ENCODE peak calls at places on chromosomes 16 and 17, in nine cellular contexts. One of them, this sample, is unnamed. For H3K27me3 and H3K36me3, the result is how much of the 10 kb centered on the place peaks cover.

GRCh38 chr17:38728290-38728831 is 1.8 kb upstream of the CISD3 start:
- DNase-seq in suprapubic skin: no peak
- DNase-seq in sigmoid colon: no peak
- DNase-seq in HepG2: no peak
- DNase-seq in transverse colon: peak
- DNase-seq in stomach: no peak
- DNase-seq in GM23338: no peak
- DNase-seq in breast epithelium: no peak
- DNase-seq in vagina: no peak
- DNase-seq in this sample: no peak

GRCh38 chr17:62085511-62086408 is 20.7 kb upstream of the MED13 start:
- DNase-seq in breast epithelium: no peak
- DNase-seq in suprapubic skin: no peak
- DNase-seq in stomach: no peak
- DNase-seq in GM23338: no peak
- DNase-seq in HepG2: peak
- DNase-seq in sigmoid colon: no peak
- DNase-seq in transverse colon: no peak
- DNase-seq in vagina: no peak
- DNase-seq in this sample: no peak

GRCh38 chr16:27179500-27180072 is 23.7 kb upstream of the KDM8 start:
- DNase-seq in HepG2: peak
- DNase-seq in stomach: peak
- DNase-seq in transverse colon: peak
- DNase-seq in sigmoid colon: peak
- DNase-seq in breast epithelium: peak
- DNase-seq in vagina: no peak
- DNase-seq in GM23338: peak
- DNase-seq in suprapubic skin: peak
- DNase-seq in this sample: peak

GRCh38 chr16:677306-678190 is 2.1 kb downstream of the RHBDL1 start:
- DNase-seq in breast epithelium: no peak
- DNase-seq in GM23338: peak
- DNase-seq in HepG2: no peak
- DNase-seq in transverse colon: no peak
- DNase-seq in vagina: no peak
- DNase-seq in sigmoid colon: no peak
- DNase-seq in stomach: no peak
- DNase-seq in suprapubic skin: no peak
- DNase-seq in this sample: no peak

GRCh38 chr16:46996391-46996790 is 22.9 kb upstream of the DNAJA2 start:
- DNase-seq in stomach: no peak
- DNase-seq in sigmoid colon: no peak
- DNase-seq in transverse colon: no peak
- DNase-seq in GM23338: peak
- DNase-seq in breast epithelium: no peak
- DNase-seq in vagina: no peak
- DNase-seq in HepG2: no peak
- DNase-seq in suprapubic skin: no peak
- DNase-seq in this sample: no peak

GRCh38 chr16:80931985-80932720 is 74.5 kb downstream of the CMC2 start:
- DNase-seq in suprapubic skin: peak
- DNase-seq in GM23338: peak
- DNase-seq in stomach: peak
- DNase-seq in HepG2: peak
- DNase-seq in breast epithelium: peak
- DNase-seq in sigmoid colon: peak
- DNase-seq in transverse colon: peak
- DNase-seq in vagina: peak
- DNase-seq in this sample: peak

GRCh38 chr17:81673561-81674258 is 7.2 kb downstream of the CCDC137 start:
- DNase-seq in GM23338: no peak
- DNase-seq in sigmoid colon: no peak
- DNase-seq in breast epithelium: no peak
- DNase-seq in suprapubic skin: no peak
- DNase-seq in vagina: no peak
- DNase-seq in stomach: no peak
- DNase-seq in transverse colon: no peak
- DNase-seq in HepG2: no peak
- DNase-seq in this sample: no peak

GRCh38 chr16:89095401-89095974 is 1.8 kb downstream of the ACSF3 start:
- DNase-seq in suprapubic skin: no peak
- DNase-seq in breast epithelium: no peak
- DNase-seq in stomach: no peak
- DNase-seq in vagina: no peak
- DNase-seq in HepG2: no peak
- DNase-seq in transverse colon: no peak
- DNase-seq in GM23338: peak
- DNase-seq in sigmoid colon: no peak
- DNase-seq in this sample: no peak

GRCh38 chr17:1621273-1621954 is 7.2 kb downstream of the SLC43A2 start:
- DNase-seq in suprapubic skin: no peak
- DNase-seq in sigmoid colon: no peak
- DNase-seq in transverse colon: no peak
- DNase-seq in HepG2: peak
- DNase-seq in vagina: no peak
- DNase-seq in GM23338: no peak
- DNase-seq in breast epithelium: no peak
- DNase-seq in stomach: no peak
- DNase-seq in this sample: no peak

GRCh38 chr17:80984749-80985148 is 6.9 kb upstream of the CHMP6 start:
- DNase-seq in transverse colon: no peak
- DNase-seq in sigmoid colon: no peak
- DNase-seq in vagina: no peak
- DNase-seq in stomach: no peak
- DNase-seq in HepG2: peak
- DNase-seq in breast epithelium: no peak
- DNase-seq in suprapubic skin: peak
- DNase-seq in GM23338: peak
- DNase-seq in this sample: no peak

GRCh38 chr16:4523686-4524085 is 14.9 kb downstream of the CDIP1 start:
- DNase-seq in stomach: no peak
- DNase-seq in GM23338: no peak
- DNase-seq in transverse colon: no peak
- DNase-seq in suprapubic skin: no peak
- DNase-seq in HepG2: no peak
- DNase-seq in vagina: no peak
- DNase-seq in sigmoid colon: no peak
- DNase-seq in breast epithelium: no peak
- DNase-seq in this sample: no peak

GRCh38 chr16:4521971-4522623 is 16.5 kb downstream of the CDIP1 start:
- DNase-seq in vagina: no peak
- DNase-seq in GM23338: peak
- DNase-seq in stomach: no peak
- DNase-seq in suprapubic skin: no peak
- DNase-seq in breast epithelium: no peak
- DNase-seq in sigmoid colon: no peak
- DNase-seq in HepG2: no peak
- DNase-seq in transverse colon: no peak
- DNase-seq in this sample: no peak

GRCh38 chr16:4518281-4518680 is 20.3 kb downstream of the CDIP1 start:
- DNase-seq in vagina: no peak
- DNase-seq in HepG2: no peak
- DNase-seq in transverse colon: no peak
- DNase-seq in sigmoid colon: no peak
- DNase-seq in stomach: no peak
- DNase-seq in breast epithelium: no peak
- DNase-seq in GM23338: no peak
- DNase-seq in suprapubic skin: no peak
- DNase-seq in this sample: no peak

GRCh38 chr16:4519274-4520058 is 19.1 kb downstream of the CDIP1 start:
- DNase-seq in GM23338: no peak
- DNase-seq in transverse colon: no peak
- DNase-seq in HepG2: no peak
- DNase-seq in vagina: no peak
- DNase-seq in breast epithelium: no peak
- DNase-seq in sigmoid colon: no peak
- DNase-seq in stomach: no peak
- DNase-seq in suprapubic skin: no peak
- DNase-seq in this sample: no peak

GRCh38 chr16:4520913-4521312 is 17.7 kb downstream of the CDIP1 start:
- DNase-seq in sigmoid colon: no peak
- DNase-seq in HepG2: no peak
- DNase-seq in vagina: no peak
- DNase-seq in breast epithelium: no peak
- DNase-seq in suprapubic skin: no peak
- DNase-seq in GM23338: no peak
- DNase-seq in transverse colon: no peak
- DNase-seq in stomach: no peak
- DNase-seq in this sample: no peak
- H3K27me3 ChIP-seq in sigmoid colon: under half
- H3K27me3 ChIP-seq in HepG2: under half
- H3K27me3 ChIP-seq in vagina: under half
- H3K27me3 ChIP-seq in breast epithelium: under half
- H3K27me3 ChIP-seq in suprapubic skin: under half
- H3K27me3 ChIP-seq in GM23338: under half
- H3K27me3 ChIP-seq in transverse colon: under half
- H3K27me3 ChIP-seq in stomach: under half
- H3K27me3 ChIP-seq in this sample: under half

DNA sequence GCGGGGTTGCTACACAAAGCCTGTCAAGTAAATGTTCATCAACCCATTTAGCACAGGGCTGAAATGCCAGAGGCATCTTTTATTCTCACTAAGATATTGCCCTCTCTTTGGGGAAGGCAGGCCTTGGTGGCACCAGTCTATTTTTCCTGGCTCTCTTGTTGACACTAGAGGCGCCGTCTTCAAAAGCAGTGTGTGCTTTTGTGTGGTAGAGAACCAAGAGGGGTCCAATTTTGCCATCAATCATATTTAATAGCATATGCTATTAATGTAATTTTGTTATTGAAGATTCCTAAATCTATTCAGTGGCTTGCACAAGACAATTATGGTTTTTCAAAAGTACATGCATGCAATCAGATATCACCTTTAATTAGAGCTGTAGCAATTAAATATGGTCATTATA is 514.5 kb upstream of the SALL1 start:
- DNase-seq in breast epithelium: no peak
- DNase-seq in sigmoid colon: no peak
- DNase-seq in stomach: no peak
- DNase-seq in transverse colon: no peak
- DNase-seq in suprapubic skin: no peak
- DNase-seq in HepG2: no peak
- DNase-seq in GM23338: no peak
- DNase-seq in vagina: no peak
- DNase-seq in this sample: no peak
- TF ChIP-seq POLR2AphosphoS5 in breast epithelium: no peak
- TF ChIP-seq POLR2AphosphoS5 in sigmoid colon: no peak
- TF ChIP-seq POLR2AphosphoS5 in stomach: no peak
- TF ChIP-seq POLR2AphosphoS5 in transverse colon: no peak
- TF ChIP-seq POLR2AphosphoS5 in suprapubic skin: no peak
- TF ChIP-seq POLR2AphosphoS5 in HepG2: no peak
- TF ChIP-seq POLR2AphosphoS5 in GM23338: no peak
- TF ChIP-seq POLR2AphosphoS5 in vagina: no peak
- TF ChIP-seq POLR2AphosphoS5 in this sample: no peak

GRCh38 chr17:59404471-59404870 is 73.0 kb downstream of the YPEL2 start:
- DNase-seq in sigmoid colon: no peak
- DNase-seq in breast epithelium: no peak
- DNase-seq in stomach: no peak
- DNase-seq in vagina: no peak
- DNase-seq in HepG2: no peak
- DNase-seq in suprapubic skin: no peak
- DNase-seq in GM23338: no peak
- DNase-seq in transverse colon: no peak
- DNase-seq in this sample: no peak
- H3K36me3 ChIP-seq in sigmoid colon: under half
- H3K36me3 ChIP-seq in breast epithelium: under half
- H3K36me3 ChIP-seq in stomach: under half
- H3K36me3 ChIP-seq in vagina: under half
- H3K36me3 ChIP-seq in HepG2: under half
- H3K36me3 ChIP-seq in suprapubic skin: under half
- H3K36me3 ChIP-seq in GM23338: under half
- H3K36me3 ChIP-seq in transverse colon: under half
- H3K36me3 ChIP-seq in this sample: under half

GRCh38 chr16:30145692-30146091 is 22.7 kb upstream of the MAPK3 start:
- DNase-seq in breast epithelium: no peak
- DNase-seq in HepG2: no peak
- DNase-seq in suprapubic skin: no peak
- DNase-seq in GM23338: no peak
- DNase-seq in transverse colon: no peak
- DNase-seq in stomach: no peak
- DNase-seq in vagina: no peak
- DNase-seq in sigmoid colon: no peak
- DNase-seq in this sample: no peak
- H3K27me3 ChIP-seq in breast epithelium: under half
- H3K27me3 ChIP-seq in HepG2: under half
- H3K27me3 ChIP-seq in suprapubic skin: under half
- H3K27me3 ChIP-seq in GM23338: under half
- H3K27me3 ChIP-seq in transverse colon: under half
- H3K27me3 ChIP-seq in stomach: under half
- H3K27me3 ChIP-seq in vagina: under half
- H3K27me3 ChIP-seq in sigmoid colon: under half
- H3K27me3 ChIP-seq in this sample: under half

GRCh38 chr16:68972720-68973119 is 129.4 kb downstream of the TANGO6 start:
- DNase-seq in GM23338: peak
- DNase-seq in stomach: no peak
- DNase-seq in sigmoid colon: no peak
- DNase-seq in suprapubic skin: no peak
- DNase-seq in breast epithelium: no peak
- DNase-seq in transverse colon: peak
- DNase-seq in vagina: no peak
- DNase-seq in HepG2: no peak
- DNase-seq in this sample: no peak
- TF ChIP-seq POLR2AphosphoS5 in GM23338: no peak
- TF ChIP-seq POLR2AphosphoS5 in stomach: no peak
- TF ChIP-seq POLR2AphosphoS5 in sigmoid colon: no peak
- TF ChIP-seq POLR2AphosphoS5 in suprapubic skin: no peak
- TF ChIP-seq POLR2AphosphoS5 in breast epithelium: no peak
- TF ChIP-seq POLR2AphosphoS5 in transverse colon: no peak
- TF ChIP-seq POLR2AphosphoS5 in vagina: no peak
- TF ChIP-seq POLR2AphosphoS5 in HepG2: no peak
- TF ChIP-seq POLR2AphosphoS5 in this sample: no peak

GRCh38 chr17:76567634-76568432 is 17.8 kb downstream of the ST6GALNAC2 start:
- DNase-seq in sigmoid colon: no peak
- DNase-seq in breast epithelium: no peak
- DNase-seq in stomach: peak
- DNase-seq in GM23338: peak
- DNase-seq in vagina: no peak
- DNase-seq in suprapubic skin: no peak
- DNase-seq in transverse colon: no peak
- DNase-seq in HepG2: peak
- DNase-seq in this sample: no peak

GRCh38 chr17:76568771-76569170 is 16.9 kb downstream of the ST6GALNAC2 start:
- DNase-seq in transverse colon: no peak
- DNase-seq in breast epithelium: no peak
- DNase-seq in sigmoid colon: no peak
- DNase-seq in suprapubic skin: no peak
- DNase-seq in vagina: no peak
- DNase-seq in stomach: no peak
- DNase-seq in GM23338: peak
- DNase-seq in HepG2: no peak
- DNase-seq in this sample: no peak

GRCh38 chr17:76566613-76566943 is 19.1 kb downstream of the ST6GALNAC2 start:
- DNase-seq in transverse colon: no peak
- DNase-seq in GM23338: no peak
- DNase-seq in stomach: no peak
- DNase-seq in suprapubic skin: no peak
- DNase-seq in breast epithelium: no peak
- DNase-seq in vagina: no peak
- DNase-seq in sigmoid colon: no peak
- DNase-seq in HepG2: no peak
- DNase-seq in this sample: no peak

GRCh38 chr17:76566988-76567431 is 18.6 kb downstream of the ST6GALNAC2 start:
- DNase-seq in transverse colon: no peak
- DNase-seq in breast epithelium: no peak
- DNase-seq in HepG2: no peak
- DNase-seq in vagina: no peak
- DNase-seq in sigmoid colon: no peak
- DNase-seq in stomach: no peak
- DNase-seq in GM23338: no peak
- DNase-seq in suprapubic skin: no peak
- DNase-seq in this sample: no peak

GRCh38 chr17:76565728-76566612 is 19.7 kb downstream of the ST6GALNAC2 start:
- DNase-seq in suprapubic skin: no peak
- DNase-seq in transverse colon: no peak
- DNase-seq in HepG2: no peak
- DNase-seq in sigmoid colon: no peak
- DNase-seq in GM23338: peak
- DNase-seq in breast epithelium: no peak
- DNase-seq in vagina: no peak
- DNase-seq in stomach: no peak
- DNase-seq in this sample: no peak
- H3K36me3 ChIP-seq in suprapubic skin: under half
- H3K36me3 ChIP-seq in transverse colon: under half
- H3K36me3 ChIP-seq in HepG2: under half
- H3K36me3 ChIP-seq in sigmoid colon: under half
- H3K36me3 ChIP-seq in GM23338: under half
- H3K36me3 ChIP-seq in breast epithelium: under half
- H3K36me3 ChIP-seq in vagina: under half
- H3K36me3 ChIP-seq in stomach: under half
- H3K36me3 ChIP-seq in this sample: under half

This sample was measured in prostate gland.